ENCODE peak calls at places on chromosome 11, in six cellular contexts. L, O, R, T, I and Y are unnamed samples. For H3K4me1 and H3K9me3, the result is how much of the 10 kb centered on the place peaks cover.

GRCh38 chr11:128262463-128263345 is 324.7 kb downstream of the ETS1 start:
- DNase-seq in L (no peak), O (no peak), R (no peak), T (no peak), I (no peak), Y (no peak)

GRCh38 chr11:69292221-69292648 is 1.7 kb upstream of the MYEOV start:
- DNase-seq in L (no peak), O (peak), R (no peak), T (no peak), I (no peak), Y (peak)

GRCh38 chr11:118645066-118645715 is 34.3 kb downstream of the TREH start:
- DNase-seq in L (no peak), O (no peak), R (no peak), T (no peak), I (no peak), Y (no peak)

GRCh38 chr11:64758330-64759079 is 1.3 kb downstream of the PYGM start:
- DNase-seq in L (no peak), O (no peak), R (no peak), T (no peak), I (no peak), Y (no peak)

GRCh38 chr11:103998826-103999390 is 37.5 kb upstream of the DDI1 start:
- DNase-seq in L (no peak), O (no peak), R (no peak), T (no peak), I (no peak), Y (no peak)

GRCh38 chr11:73383249-73384126 is 7.3 kb downstream of the RELT start:
- DNase-seq in L (no peak), O (peak), R (no peak), T (no peak), I (no peak), Y (peak)

GRCh38 chr11:64237484-64237951 is 3.1 kb downstream of the VEGFB start:
- DNase-seq in L (no peak), O (no peak), R (no peak), T (no peak), I (peak), Y (no peak)

GRCh38 chr11:43923327-43924111 is 18.9 kb upstream of the C11orf96 start:
- DNase-seq in L (peak), O (peak), R (no peak), T (no peak), I (no peak), Y (peak)

GRCh38 chr11:19713221-19714092 is 820 bp downstream of the NAV2 start:
- DNase-seq in L (no peak), O (no peak), R (no peak), T (no peak), I (no peak), Y (peak)

GRCh38 chr11:44738791-44739190 is 12.0 kb downstream of the TSPAN18 start:
- DNase-seq in L (no peak), O (no peak), R (no peak), T (no peak), I (no peak), Y (no peak)

GRCh38 chr11:100910808-100911207 is 218.8 kb downstream of the PGR start:
- DNase-seq in L (no peak), O (no peak), R (no peak), T (no peak), I (no peak), Y (no peak)

GRCh38 chr11:20388096-20389055 is 860 bp downstream of the PRMT3 start:
- DNase-seq in L (no peak), O (no peak), R (no peak), T (peak), I (no peak), Y (peak)

GRCh38 chr11:76673164-76674142 is 2.9 kb upstream of the LRRC32 start:
- DNase-seq in L (no peak), O (no peak), R (no peak), T (no peak), I (no peak), Y (no peak)

GRCh38 chr11:1690167-1691026 is 6.6 kb upstream of the KRTAP5-6 start:
- DNase-seq in L (no peak), O (no peak), R (no peak), T (no peak), I (no peak), Y (no peak)

DNA sequence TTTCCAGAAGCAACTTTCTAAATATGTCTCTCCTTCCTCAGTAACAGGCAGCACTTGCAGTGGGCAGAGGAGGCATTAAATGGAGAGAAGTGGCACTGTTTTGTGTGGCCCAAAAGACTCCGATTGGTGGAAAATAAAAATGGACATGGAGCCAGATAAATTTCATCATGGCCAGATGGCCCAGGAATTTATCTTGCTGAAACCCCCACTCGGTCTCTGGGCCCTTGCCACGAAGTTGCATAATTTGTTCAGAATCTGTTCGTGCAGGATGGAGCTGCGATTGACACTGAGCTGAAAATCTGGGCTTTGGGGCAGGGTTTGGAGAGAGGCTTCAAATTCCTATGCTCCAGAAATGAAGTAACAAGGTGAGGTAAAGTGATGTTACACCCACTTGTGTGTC is 65.5 kb downstream of the C11orf91 start:
- DNase-seq in L (no peak), O (peak), R (no peak), T (peak), I (no peak), Y (peak)
- H3K4me1 ChIP-seq in L (under half), O (under half), R (under half), T (under half), I (under half), Y (under half)

GRCh38 chr11:126628790-126629621 is 273.5 kb downstream of the ST3GAL4 start:
- DNase-seq in L (no peak), O (no peak), R (no peak), T (no peak), I (no peak), Y (peak)

GRCh38 chr11:126628450-126628789 is 272.9 kb downstream of the ST3GAL4 start:
- DNase-seq in L (no peak), O (no peak), R (no peak), T (no peak), I (no peak), Y (no peak)

GRCh38 chr11:126630488-126630887 is 275.0 kb downstream of the ST3GAL4 start:
- DNase-seq in L (no peak), O (no peak), R (no peak), T (no peak), I (no peak), Y (no peak)

GRCh38 chr11:126630893-126631292 is 275.4 kb downstream of the ST3GAL4 start:
- DNase-seq in L (no peak), O (no peak), R (no peak), T (no peak), I (no peak), Y (no peak)

DNA sequence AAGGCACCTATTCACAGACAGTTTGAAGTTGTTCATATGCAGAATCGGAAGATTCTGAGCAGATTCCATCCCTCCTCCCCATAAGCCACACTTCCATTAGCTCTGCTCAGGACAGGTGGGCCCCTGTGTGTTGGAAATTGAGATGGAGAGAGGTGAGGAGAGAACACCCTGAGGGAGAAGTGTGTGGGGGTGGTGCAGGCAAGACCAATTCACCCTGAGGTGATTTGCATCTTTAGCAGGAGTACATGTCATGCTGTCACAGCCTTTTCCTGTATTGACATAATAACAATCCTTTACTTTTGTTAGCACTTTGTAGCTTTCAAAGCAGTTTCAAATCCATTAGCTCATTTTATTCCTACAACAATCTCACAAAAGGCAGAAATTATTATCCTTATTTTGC is 275.9 kb downstream of the ST3GAL4 start:
- DNase-seq in L (no peak), O (no peak), R (no peak), T (no peak), I (no peak), Y (no peak)
- H3K4me3 ChIP-seq in L (no peak), O (no peak), R (no peak), T (no peak), I (no peak), Y (no peak)

GRCh38 chr11:125550780-125551179 is 18.5 kb upstream of the EI24 start:
- DNase-seq in L (no peak), O (no peak), R (no peak), T (no peak), I (no peak), Y (no peak)

GRCh38 chr11:125554038-125554437 is 15.2 kb upstream of the EI24 start:
- DNase-seq in L (no peak), O (no peak), R (no peak), T (no peak), I (no peak), Y (no peak)

GRCh38 chr11:125553357-125553756 is 15.9 kb upstream of the EI24 start:
- DNase-seq in L (no peak), O (no peak), R (no peak), T (no peak), I (no peak), Y (no peak)

GRCh38 chr11:125552927-125553326 is 16.4 kb upstream of the EI24 start:
- DNase-seq in L (no peak), O (no peak), R (no peak), T (no peak), I (no peak), Y (no peak)

GRCh38 chr11:125551835-125552342 is 17.4 kb upstream of the EI24 start:
- DNase-seq in L (no peak), O (no peak), R (no peak), T (no peak), I (no peak), Y (no peak)
- H3K9me3 ChIP-seq in L (under half), O (under half), R (under half), T (under half), I (under half), Y (under half)

DNA sequence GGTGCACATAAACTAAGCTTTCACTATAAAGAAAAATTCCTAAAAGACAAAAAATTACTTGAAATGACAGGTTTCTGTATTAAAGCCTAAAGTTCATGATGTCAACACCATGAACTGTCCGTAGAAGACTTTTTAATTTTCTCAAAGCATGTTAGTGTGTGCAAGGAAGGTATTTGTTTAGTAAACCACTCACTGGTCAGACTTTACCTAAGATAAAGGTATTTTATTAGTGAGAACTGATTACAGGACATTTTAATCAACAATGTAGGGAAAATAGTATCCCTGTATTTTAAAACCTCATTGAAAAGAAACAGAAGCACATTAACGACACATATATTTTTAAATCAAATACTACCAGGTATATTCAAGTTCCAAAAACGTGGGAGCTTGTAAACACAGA is 2.9 kb downstream of the PICALM start:
- DNase-seq in L (no peak), O (no peak), R (no peak), T (no peak), I (no peak), Y (peak)
- H3K4me1 ChIP-seq in L (under half), O (under half), R (under half), T (half or more), I (under half), Y (half or more)

GRCh38 chr11:3166268-3167142 is 1.4 kb upstream of the OSBPL5 start:
- DNase-seq in L (peak), O (no peak), R (no peak), T (no peak), I (no peak), Y (no peak)

GRCh38 chr11:3165152-3165705 is at the start of gene OSBPL5:
- DNase-seq in L (peak), O (peak), R (no peak), T (no peak), I (peak), Y (peak)

GRCh38 chr11:3164540-3165151 is 464 bp downstream of the OSBPL5 start:
- DNase-seq in L (peak), O (no peak), R (no peak), T (no peak), I (no peak), Y (no peak)

GRCh38 chr11:3167143-3168119 is 2.3 kb upstream of the OSBPL5 start:
- DNase-seq in L (peak), O (no peak), R (no peak), T (no peak), I (no peak), Y (no peak)

DNA sequence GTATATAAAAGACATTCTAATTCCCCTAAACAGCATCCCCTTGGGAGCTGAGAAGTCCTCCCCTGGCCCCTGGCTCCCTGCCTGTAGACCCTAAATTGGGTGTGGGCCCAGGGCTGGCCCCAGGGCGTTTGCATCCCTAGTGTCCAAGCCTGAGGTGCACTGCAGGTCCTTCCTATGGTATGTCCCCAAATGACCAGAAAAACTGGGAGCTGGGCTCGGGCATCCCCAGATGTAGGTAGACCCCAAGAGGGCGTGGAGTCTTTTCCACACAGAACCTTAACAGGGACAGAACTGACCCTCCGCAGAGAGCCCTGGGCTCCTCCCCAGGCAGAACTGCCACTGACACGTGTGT is 782 bp upstream of the OSBPL5 start:
- DNase-seq in L (peak), O (no peak), R (no peak), T (no peak), I (no peak), Y (no peak)
- H3K4me3 ChIP-seq in L (peak), O (no peak), R (peak), T (no peak), I (peak), Y (no peak)

DNA sequence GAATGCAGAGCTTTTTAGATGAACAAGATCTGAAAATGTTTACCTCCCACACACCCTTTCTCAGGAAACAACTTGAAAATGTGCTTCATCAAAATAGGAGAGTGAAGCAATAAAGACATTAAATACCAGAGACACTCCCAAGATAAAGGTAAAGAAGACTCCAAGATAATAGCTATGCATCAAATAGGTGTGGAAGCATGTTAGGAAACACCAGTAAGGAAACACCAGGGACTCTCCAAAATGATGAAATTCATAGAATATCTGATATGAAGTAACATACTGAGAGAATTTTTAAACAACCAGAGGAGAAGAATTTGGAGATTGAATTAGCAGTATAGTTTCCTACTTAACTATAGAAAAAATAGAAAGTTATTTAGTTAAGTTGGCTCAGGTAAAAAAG is 57.0 kb downstream of the OR10A6 start:
- DNase-seq in L (no peak), O (no peak), R (no peak), T (no peak), I (no peak), Y (no peak)
- H3K9me3 ChIP-seq in L (under half), O (under half), R (under half), T (under half), I (under half), Y (under half)

GRCh38 chr11:119697445-119697844 is 31.6 kb downstream of the NECTIN1 start:
- DNase-seq in L (no peak), O (no peak), R (no peak), T (no peak), I (no peak), Y (no peak)
- H3K4me1 ChIP-seq in L (under half), O (under half), R (under half), T (half or more), I (under half), Y (under half)

DNA sequence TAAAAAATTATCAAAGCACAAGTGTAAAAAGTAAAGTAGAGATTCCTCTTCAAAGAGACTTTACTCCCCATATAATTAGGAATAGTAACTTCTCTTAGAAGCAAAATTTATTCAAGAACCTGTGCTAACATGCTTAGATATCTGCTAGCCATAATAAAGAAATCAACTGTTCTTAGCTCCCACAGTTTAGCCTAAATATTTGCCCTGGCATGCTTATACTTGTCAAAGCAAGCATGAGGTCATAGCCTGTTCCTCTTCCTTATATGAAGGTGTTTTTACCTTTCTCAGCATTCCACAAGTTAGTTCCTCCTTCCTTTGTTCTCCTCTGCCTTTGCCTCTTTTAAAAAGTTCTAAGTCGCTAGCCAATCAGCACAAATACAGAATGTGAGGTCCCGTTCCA is 30.3 kb downstream of the RIC3 start:
- DNase-seq in L (no peak), O (no peak), R (no peak), T (no peak), I (peak), Y (no peak)
- H3K4me3 ChIP-seq in L (no peak), O (no peak), R (no peak), T (no peak), I (no peak), Y (no peak)